ENCODE peak calls at places on chromosomes 1 and 21, in nine cellular contexts. One of them, this sample, is unnamed.

GRCh38 chr1:17674707-17675505 is 80.2 kb upstream of the ACTL8 start:
- DNase-seq in GM04503: no peak
- DNase-seq in SJSA1: no peak
- DNase-seq in GM23338: no peak
- DNase-seq in IMR-90: peak
- DNase-seq in central memory CD4-positive, alpha-beta T cell: no peak
- DNase-seq in stimulated activated CD8-positive, alpha-beta memory T cell treated with anti-CD3 and anti-CD28 coated beads, Interleukin-2, amount 100 ng/mL, for 1 hour: no peak
- DNase-seq in cardiac fibroblast: peak
- DNase-seq in AG08395: peak
- DNase-seq in this sample: no peak

GRCh38 chr1:171220551-171221175 is 27.6 kb upstream of the FMO1 start:
- DNase-seq in GM04503: no peak
- DNase-seq in SJSA1: peak
- DNase-seq in GM23338: peak
- DNase-seq in IMR-90: peak
- DNase-seq in central memory CD4-positive, alpha-beta T cell: no peak
- DNase-seq in stimulated activated CD8-positive, alpha-beta memory T cell treated with anti-CD3 and anti-CD28 coated beads, Interleukin-2, amount 100 ng/mL, for 1 hour: no peak
- DNase-seq in cardiac fibroblast: peak
- DNase-seq in AG08395: no peak
- DNase-seq in this sample: no peak

GRCh38 chr1:1150100-1150499 is 23.6 kb upstream of the TTLL10 start:
- DNase-seq in GM04503: no peak
- DNase-seq in SJSA1: no peak
- DNase-seq in GM23338: no peak
- DNase-seq in IMR-90: no peak
- DNase-seq in central memory CD4-positive, alpha-beta T cell: no peak
- DNase-seq in stimulated activated CD8-positive, alpha-beta memory T cell treated with anti-CD3 and anti-CD28 coated beads, Interleukin-2, amount 100 ng/mL, for 1 hour: no peak
- DNase-seq in cardiac fibroblast: no peak
- DNase-seq in AG08395: no peak
- DNase-seq in this sample: no peak

GRCh38 chr1:202807926-202808757 is at the start of gene KDM5B:
- DNase-seq in GM04503: no peak
- DNase-seq in SJSA1: peak
- DNase-seq in GM23338: peak
- DNase-seq in IMR-90: peak
- DNase-seq in central memory CD4-positive, alpha-beta T cell: peak
- DNase-seq in stimulated activated CD8-positive, alpha-beta memory T cell treated with anti-CD3 and anti-CD28 coated beads, Interleukin-2, amount 100 ng/mL, for 1 hour: peak
- DNase-seq in cardiac fibroblast: peak
- DNase-seq in AG08395: peak
- DNase-seq in this sample: peak

GRCh38 chr1:67759692-67760029 is 73.6 kb downstream of the GNG12 start:
- DNase-seq in GM04503: no peak
- DNase-seq in SJSA1: no peak
- DNase-seq in GM23338: no peak
- DNase-seq in IMR-90: peak
- DNase-seq in central memory CD4-positive, alpha-beta T cell: no peak
- DNase-seq in stimulated activated CD8-positive, alpha-beta memory T cell treated with anti-CD3 and anti-CD28 coated beads, Interleukin-2, amount 100 ng/mL, for 1 hour: no peak
- DNase-seq in cardiac fibroblast: peak
- DNase-seq in AG08395: peak
- DNase-seq in this sample: no peak

GRCh38 chr1:153652795-153653507 is 5.6 kb upstream of the SNAPIN start:
- DNase-seq in GM04503: no peak
- DNase-seq in SJSA1: no peak
- DNase-seq in GM23338: no peak
- DNase-seq in IMR-90: peak
- DNase-seq in central memory CD4-positive, alpha-beta T cell: no peak
- DNase-seq in stimulated activated CD8-positive, alpha-beta memory T cell treated with anti-CD3 and anti-CD28 coated beads, Interleukin-2, amount 100 ng/mL, for 1 hour: no peak
- DNase-seq in cardiac fibroblast: peak
- DNase-seq in AG08395: peak
- DNase-seq in this sample: no peak

GRCh38 chr1:230248876-230249275 is 177.3 kb downstream of the PGBD5 start:
- DNase-seq in GM04503: no peak
- DNase-seq in SJSA1: no peak
- DNase-seq in GM23338: no peak
- DNase-seq in IMR-90: no peak
- DNase-seq in central memory CD4-positive, alpha-beta T cell: no peak
- DNase-seq in stimulated activated CD8-positive, alpha-beta memory T cell treated with anti-CD3 and anti-CD28 coated beads, Interleukin-2, amount 100 ng/mL, for 1 hour: no peak
- DNase-seq in cardiac fibroblast: no peak
- DNase-seq in AG08395: no peak
- DNase-seq in this sample: no peak

GRCh38 chr1:111855260-111855659 is 99.6 kb downstream of the DDX20 start:
- DNase-seq in GM04503: no peak
- DNase-seq in SJSA1: no peak
- DNase-seq in GM23338: no peak
- DNase-seq in IMR-90: no peak
- DNase-seq in central memory CD4-positive, alpha-beta T cell: no peak
- DNase-seq in stimulated activated CD8-positive, alpha-beta memory T cell treated with anti-CD3 and anti-CD28 coated beads, Interleukin-2, amount 100 ng/mL, for 1 hour: no peak
- DNase-seq in cardiac fibroblast: no peak
- DNase-seq in AG08395: no peak
- DNase-seq in this sample: no peak

GRCh38 chr1:223500560-223501425 is 107.6 kb downstream of the CCDC185 start:
- DNase-seq in GM04503: peak
- DNase-seq in SJSA1: peak
- DNase-seq in GM23338: peak
- DNase-seq in IMR-90: peak
- DNase-seq in central memory CD4-positive, alpha-beta T cell: no peak
- DNase-seq in stimulated activated CD8-positive, alpha-beta memory T cell treated with anti-CD3 and anti-CD28 coated beads, Interleukin-2, amount 100 ng/mL, for 1 hour: no peak
- DNase-seq in cardiac fibroblast: peak
- DNase-seq in AG08395: peak
- DNase-seq in this sample: no peak

GRCh38 chr1:185017966-185018365 is 27.4 kb upstream of the RNF2 start:
- DNase-seq in GM04503: no peak
- DNase-seq in SJSA1: no peak
- DNase-seq in GM23338: no peak
- DNase-seq in IMR-90: no peak
- DNase-seq in central memory CD4-positive, alpha-beta T cell: no peak
- DNase-seq in stimulated activated CD8-positive, alpha-beta memory T cell treated with anti-CD3 and anti-CD28 coated beads, Interleukin-2, amount 100 ng/mL, for 1 hour: no peak
- DNase-seq in cardiac fibroblast: no peak
- DNase-seq in AG08395: no peak
- DNase-seq in this sample: no peak

GRCh38 chr1:35449334-35450008 is 107.7 kb downstream of the KIAA0319L start:
- DNase-seq in GM04503: peak
- DNase-seq in SJSA1: peak
- DNase-seq in GM23338: no peak
- DNase-seq in IMR-90: peak
- DNase-seq in central memory CD4-positive, alpha-beta T cell: no peak
- DNase-seq in stimulated activated CD8-positive, alpha-beta memory T cell treated with anti-CD3 and anti-CD28 coated beads, Interleukin-2, amount 100 ng/mL, for 1 hour: no peak
- DNase-seq in cardiac fibroblast: peak
- DNase-seq in AG08395: peak
- DNase-seq in this sample: no peak

GRCh38 chr21:45887788-45888187 is 93.8 kb upstream of the COL6A1 start:
- DNase-seq in GM04503: no peak
- DNase-seq in SJSA1: no peak
- DNase-seq in GM23338: no peak
- DNase-seq in IMR-90: no peak
- DNase-seq in central memory CD4-positive, alpha-beta T cell: no peak
- DNase-seq in stimulated activated CD8-positive, alpha-beta memory T cell treated with anti-CD3 and anti-CD28 coated beads, Interleukin-2, amount 100 ng/mL, for 1 hour: no peak
- DNase-seq in cardiac fibroblast: no peak
- DNase-seq in AG08395: no peak
- DNase-seq in this sample: no peak

GRCh38 chr1:2126331-2127180 is 68.0 kb downstream of the FAAP20 start:
- DNase-seq in GM04503: no peak
- DNase-seq in SJSA1: peak
- DNase-seq in GM23338: no peak
- DNase-seq in IMR-90: no peak
- DNase-seq in central memory CD4-positive, alpha-beta T cell: no peak
- DNase-seq in stimulated activated CD8-positive, alpha-beta memory T cell treated with anti-CD3 and anti-CD28 coated beads, Interleukin-2, amount 100 ng/mL, for 1 hour: no peak
- DNase-seq in cardiac fibroblast: no peak
- DNase-seq in AG08395: no peak
- DNase-seq in this sample: no peak

GRCh38 chr1:53606197-53607095 is 132.5 kb downstream of the GLIS1 start:
- DNase-seq in GM04503: no peak
- DNase-seq in SJSA1: no peak
- DNase-seq in GM23338: peak
- DNase-seq in IMR-90: no peak
- DNase-seq in central memory CD4-positive, alpha-beta T cell: no peak
- DNase-seq in stimulated activated CD8-positive, alpha-beta memory T cell treated with anti-CD3 and anti-CD28 coated beads, Interleukin-2, amount 100 ng/mL, for 1 hour: no peak
- DNase-seq in cardiac fibroblast: no peak
- DNase-seq in AG08395: no peak
- DNase-seq in this sample: no peak

GRCh38 chr1:52598729-52599128 is 3.4 kb upstream of the GPX7 start:
- DNase-seq in GM04503: no peak
- DNase-seq in SJSA1: no peak
- DNase-seq in GM23338: no peak
- DNase-seq in IMR-90: no peak
- DNase-seq in central memory CD4-positive, alpha-beta T cell: no peak
- DNase-seq in stimulated activated CD8-positive, alpha-beta memory T cell treated with anti-CD3 and anti-CD28 coated beads, Interleukin-2, amount 100 ng/mL, for 1 hour: no peak
- DNase-seq in cardiac fibroblast: no peak
- DNase-seq in AG08395: no peak
- DNase-seq in this sample: no peak